ENCODE peak calls at places on chromosome 1, in six cellular contexts. J, Q, L, U, E and W are unnamed samples.

GRCh38 chr1:193185861-193186714 is at the start of gene B3GALT2:
- DNase-seq in Q (no peak), J (peak; percentile 70), L (peak; percentile 62), E (no peak), U (no peak), W (peak; percentile 61)

GRCh38 chr1:218164111-218164929 is 120.8 kb upstream of the RRP15 start:
- DNase-seq in L (peak; percentile 25), E (no peak), Q (no peak), U (peak; percentile 3), J (peak; percentile 12), W (peak; percentile 21)

GRCh38 chr1:57520743-57521142 is 96.9 kb upstream of the DAB1 start:
- DNase-seq in E (no peak), Q (no peak), U (no peak), J (no peak), L (no peak), W (no peak)

GRCh38 chr1:186094170-186094569 is 280.9 kb downstream of the TPR start:
- DNase-seq in U (no peak), J (peak; percentile 76), Q (no peak), L (peak; percentile 71), E (no peak), W (peak; percentile 40)

GRCh38 chr1:1199961-1200875 is 6.2 kb downstream of the TNFRSF18 start:
- DNase-seq in Q (no peak), E (no peak), J (no peak), U (no peak), L (no peak), W (no peak)

GRCh38 chr1:6385673-6386191 is 7.8 kb downstream of the ACOT7 start:
- DNase-seq in L (peak; percentile 92), E (peak; percentile 41), U (no peak), J (peak; percentile 76), Q (no peak), W (peak; percentile 84)

GRCh38 chr1:13749543-13750307 is 49.7 kb downstream of the PRDM2 start:
- DNase-seq in U (peak; percentile 64), Q (peak; percentile 18), L (peak; percentile 62), J (peak; percentile 36), E (no peak), W (peak; percentile 47)

GRCh38 chr1:115714572-115715141 is 53.9 kb downstream of the CASQ2 start:
- DNase-seq in E (no peak), J (no peak), L (no peak), U (no peak), Q (no peak), W (no peak)

GRCh38 chr1:54811739-54812655 is 10.9 kb upstream of the TTC22 start:
- DNase-seq in E (no peak), U (no peak), L (no peak), Q (no peak), J (no peak), W (no peak)

GRCh38 chr1:113303252-113303651 is 87.1 kb upstream of the MAGI3 start:
- DNase-seq in L (no peak), U (no peak), Q (no peak), J (no peak), E (peak; percentile 3), W (peak; percentile 7)

GRCh38 chr1:115332813-115333608 is 5.0 kb downstream of the NGF start:
- DNase-seq in L (peak; percentile 91), Q (no peak), E (no peak), J (peak; percentile 81), U (peak; percentile 9), W (peak; percentile 93)

GRCh38 chr1:47030170-47030805 is 6.8 kb downstream of the CYP4X1 start:
- DNase-seq in J (no peak), L (peak; percentile 33), U (no peak), E (no peak), Q (no peak), W (peak; percentile 15)

GRCh38 chr1:247370786-247371732 is 39.4 kb upstream of the ZNF496 start:
- DNase-seq in Q (no peak), E (no peak), L (peak; percentile 48), J (peak; percentile 36), U (no peak), W (no peak)

GRCh38 chr1:159915571-159916239 is 9.6 kb downstream of the TAGLN2 start:
- DNase-seq in L (no peak), U (no peak), J (no peak), E (no peak), Q (no peak), W (no peak)

GRCh38 chr1:221439734-221440436 is 302.0 kb downstream of the DUSP10 start:
- DNase-seq in J (peak; percentile 98), E (peak; percentile 91), Q (no peak), L (peak; percentile 96), U (peak; percentile 43), W (peak; percentile 94)

GRCh38 chr1:167553136-167554027 is at the start of gene CREG1:
- DNase-seq in Q (peak; percentile 82), E (peak; percentile 52), U (peak; percentile 92), J (peak; percentile 78), L (peak; percentile 89), W (peak; percentile 86)

GRCh38 chr1:227759345-227760300 is 24.4 kb downstream of the SNAP47 start:
- DNase-seq in L (peak; percentile 96), E (peak; percentile 96), Q (no peak), U (peak; percentile 29), J (peak; percentile 99), W (peak; percentile 97)

GRCh38 chr1:201009967-201010645 is 13.4 kb downstream of the KIF21B start:
- DNase-seq in U (no peak), L (no peak), J (no peak), Q (no peak), E (no peak), W (no peak)

GRCh38 chr1:88973520-88974137 is 18.8 kb downstream of the KYAT3 start:
- DNase-seq in L (peak; percentile 73), U (peak; percentile 58), E (no peak), J (peak; percentile 54), Q (no peak), W (peak; percentile 66)

GRCh38 chr1:204684551-204685235 is 845 bp downstream of the LRRN2 start:
- DNase-seq in E (no peak), L (no peak), U (peak; percentile 7), J (no peak), Q (no peak), W (no peak)

GRCh38 chr1:25771246-25772114 is 28.5 kb upstream of the SELENON start:
- DNase-seq in L (peak; percentile 9), E (no peak), U (no peak), Q (peak; percentile 29), J (peak; percentile 5), W (no peak)

GRCh38 chr1:64171797-64172281 is 31.6 kb upstream of the UBE2U start:
- DNase-seq in L (peak; percentile 68), Q (no peak), J (peak; percentile 85), U (peak; percentile 63), E (no peak), W (peak; percentile 72)

GRCh38 chr1:171179323-171180227 is 5.5 kb upstream of the FMO2 start:
- DNase-seq in Q (no peak), L (peak; percentile 51), U (no peak), E (no peak), J (no peak), W (no peak)

GRCh38 chr1:39917825-39918224 is 16.1 kb upstream of the MYCL start:
- DNase-seq in J (no peak), L (no peak), U (no peak), Q (no peak), E (no peak), W (no peak)

GRCh38 chr1:234911787-234912186 is 216.8 kb downstream of the TOMM20 start:
- DNase-seq in Q (peak; percentile 35), L (no peak), E (no peak), J (no peak), U (no peak), W (no peak)

GRCh38 chr1:76841460-76841859 is 25.8 kb upstream of the ST6GALNAC5 start:
- DNase-seq in Q (no peak), U (no peak), L (no peak), J (no peak), E (no peak), W (no peak)

GRCh38 chr1:20964540-20965484 is 177.7 kb upstream of the HP1BP3 start:
- DNase-seq in U (peak; percentile 69), E (no peak), L (no peak), Q (no peak), J (no peak), W (no peak)

GRCh38 chr1:35032384-35032739 is 617 bp upstream of the ZMYM6 start:
- DNase-seq in E (no peak), U (no peak), J (no peak), L (no peak), Q (no peak), W (no peak)
- TF ChIP-seq CTCF in E (no peak), U (no peak), J (no peak), L (no peak), Q (no peak), W (no peak)

DNA sequence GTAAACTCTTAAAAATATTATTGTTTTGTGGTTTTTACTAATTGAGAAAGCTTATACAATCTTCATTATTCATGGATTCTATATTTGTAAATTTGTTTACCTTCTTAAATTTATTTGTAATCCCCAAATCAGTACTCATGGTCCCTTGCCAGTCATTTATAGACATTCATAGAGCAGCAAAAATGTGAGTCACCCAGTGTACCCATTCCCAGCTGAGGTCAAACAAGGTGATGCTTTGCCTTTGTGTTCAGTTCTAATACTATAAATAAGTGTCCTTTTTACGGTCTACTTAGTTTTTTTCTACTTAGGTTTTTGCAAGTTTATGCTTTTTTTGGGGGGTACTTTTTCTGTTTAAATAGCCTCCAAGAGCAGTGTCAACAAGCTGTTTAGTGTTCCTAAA is 36.1 kb downstream of the SORT1 start:
- DNase-seq in E (no peak), U (no peak), Q (no peak), J (peak; percentile 40), L (peak; percentile 67), W (peak; percentile 74)
- H3K4me3 ChIP-seq in E (no peak overlapping the region), U (no peak overlapping the region), Q (no peak overlapping the region), J (no peak overlapping the region), L (no peak overlapping the region), W (no peak overlapping the region)

DNA sequence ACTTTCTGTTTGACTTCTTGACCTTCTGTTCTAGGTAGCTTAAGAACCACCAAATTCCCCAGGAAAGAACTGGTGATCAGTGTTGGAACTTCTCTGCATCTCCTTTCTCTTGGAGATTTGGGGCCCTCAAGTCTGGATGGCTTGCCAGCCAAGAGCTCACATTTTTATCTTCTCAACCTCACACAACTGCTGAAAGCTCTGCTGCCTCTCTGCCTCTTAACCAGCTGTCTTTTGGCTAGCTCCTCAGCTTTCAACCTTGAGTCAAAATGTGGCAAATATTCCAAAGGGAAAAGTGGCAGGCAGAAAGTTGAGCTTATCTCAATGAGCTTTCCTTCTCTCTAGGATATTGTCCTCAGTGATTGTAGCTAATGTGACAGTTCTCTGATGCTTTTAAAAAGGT is 89.2 kb upstream of the CCDC190 start:
- DNase-seq in J (no peak), L (no peak), Q (no peak), U (no peak), E (no peak), W (no peak)
- TF ChIP-seq CTCF in J (no peak), L (no peak), Q (no peak), U (no peak), E (no peak), W (no peak)

GRCh38 chr1:78650114-78650513 is 483 bp downstream of the IFI44 start:
- DNase-seq in U (peak; percentile 31), L (peak; percentile 25), E (no peak), J (no peak), Q (no peak), W (peak; percentile 24)

GRCh38 chr1:78647238-78647637 is 2.4 kb upstream of the IFI44 start:
- DNase-seq in Q (no peak), U (no peak), L (no peak), J (no peak), E (no peak), W (no peak)

GRCh38 chr1:78652019-78652560 is 2.5 kb downstream of the IFI44 start:
- DNase-seq in Q (no peak), U (no peak), J (no peak), L (no peak), E (no peak), W (no peak)

GRCh38 chr1:78649628-78650027 is at the start of gene IFI44:
- DNase-seq in E (peak; percentile 62), Q (peak; percentile 61), U (peak; percentile 89), L (peak; percentile 90), J (peak; percentile 77), W (peak; percentile 85)

GRCh38 chr1:78651247-78651646 is 1.6 kb downstream of the IFI44 start:
- DNase-seq in L (peak; percentile 50), E (no peak), Q (no peak), J (peak; percentile 13), U (no peak), W (peak; percentile 72)
- H3K4me3 ChIP-seq in L (no peak overlapping the region), E (no peak overlapping the region), Q (peak overlapping the region; percentile 52), J (no peak overlapping the region), U (peak overlapping the region; percentile 81), W (peak overlapping the region; percentile 47)